ENCODE peak calls at places on chromosomes 3 and 15, in six cellular contexts. One of them, this sample, is unnamed.

GRCh38 chr3:49383387-49383786 is 25.2 kb upstream of the GPX1 start:
- DNase-seq in naive thymus-derived CD8-positive, alpha-beta T cell: no peak
- DNase-seq in activated T-cell treated with anti-CD3 and anti-CD28 coated beads for 24 hours: no peak
- DNase-seq in SJSA1: no peak
- DNase-seq in NCI-H526: no peak
- DNase-seq in retinal pigment epithelial cell: no peak
- DNase-seq in this sample: no peak

GRCh38 chr3:72405943-72406585 is 442.2 kb downstream of the SHQ1 start:
- DNase-seq in activated T-cell treated with anti-CD3 and anti-CD28 coated beads for 24 hours: no peak
- DNase-seq in SJSA1: no peak
- DNase-seq in NCI-H526: no peak
- DNase-seq in naive thymus-derived CD8-positive, alpha-beta T cell: no peak
- DNase-seq in retinal pigment epithelial cell: no peak
- DNase-seq in this sample: no peak

GRCh38 chr15:70281811-70282307 is 184.1 kb upstream of the TLE3 start:
- DNase-seq in activated T-cell treated with anti-CD3 and anti-CD28 coated beads for 24 hours: no peak
- DNase-seq in retinal pigment epithelial cell: no peak
- DNase-seq in SJSA1: peak
- DNase-seq in NCI-H526: no peak
- DNase-seq in naive thymus-derived CD8-positive, alpha-beta T cell: no peak
- DNase-seq in this sample: no peak

GRCh38 chr3:38843898-38844297 is 27.9 kb upstream of the SCN10A start:
- DNase-seq in activated T-cell treated with anti-CD3 and anti-CD28 coated beads for 24 hours: no peak
- DNase-seq in NCI-H526: peak
- DNase-seq in retinal pigment epithelial cell: no peak
- DNase-seq in naive thymus-derived CD8-positive, alpha-beta T cell: no peak
- DNase-seq in SJSA1: peak
- DNase-seq in this sample: no peak

GRCh38 chr3:142735462-142735861 is 11.6 kb downstream of the TRPC1 start:
- DNase-seq in retinal pigment epithelial cell: no peak
- DNase-seq in SJSA1: no peak
- DNase-seq in NCI-H526: no peak
- DNase-seq in naive thymus-derived CD8-positive, alpha-beta T cell: no peak
- DNase-seq in activated T-cell treated with anti-CD3 and anti-CD28 coated beads for 24 hours: no peak
- DNase-seq in this sample: no peak

GRCh38 chr3:183485585-183485984 is 57.2 kb upstream of the MCF2L2 start:
- DNase-seq in retinal pigment epithelial cell: no peak
- DNase-seq in SJSA1: no peak
- DNase-seq in NCI-H526: no peak
- DNase-seq in naive thymus-derived CD8-positive, alpha-beta T cell: no peak
- DNase-seq in activated T-cell treated with anti-CD3 and anti-CD28 coated beads for 24 hours: no peak
- DNase-seq in this sample: no peak

GRCh38 chr15:80367094-80367493 is 37.1 kb upstream of the ARNT2 start:
- DNase-seq in activated T-cell treated with anti-CD3 and anti-CD28 coated beads for 24 hours: no peak
- DNase-seq in naive thymus-derived CD8-positive, alpha-beta T cell: no peak
- DNase-seq in retinal pigment epithelial cell: no peak
- DNase-seq in NCI-H526: peak
- DNase-seq in SJSA1: no peak
- DNase-seq in this sample: no peak

GRCh38 chr15:69910511-69910910 is 187.2 kb downstream of the TLE3 start:
- DNase-seq in NCI-H526: no peak
- DNase-seq in SJSA1: no peak
- DNase-seq in naive thymus-derived CD8-positive, alpha-beta T cell: no peak
- DNase-seq in activated T-cell treated with anti-CD3 and anti-CD28 coated beads for 24 hours: no peak
- DNase-seq in retinal pigment epithelial cell: no peak
- DNase-seq in this sample: no peak

GRCh38 chr3:194272861-194273266 is 78.3 kb downstream of the CPN2 start:
- DNase-seq in retinal pigment epithelial cell: no peak
- DNase-seq in naive thymus-derived CD8-positive, alpha-beta T cell: no peak
- DNase-seq in activated T-cell treated with anti-CD3 and anti-CD28 coated beads for 24 hours: no peak
- DNase-seq in SJSA1: no peak
- DNase-seq in NCI-H526: no peak
- DNase-seq in this sample: no peak

GRCh38 chr3:72265250-72265649 is 480.3 kb upstream of the PROK2 start:
- DNase-seq in SJSA1: no peak
- DNase-seq in activated T-cell treated with anti-CD3 and anti-CD28 coated beads for 24 hours: no peak
- DNase-seq in retinal pigment epithelial cell: no peak
- DNase-seq in naive thymus-derived CD8-positive, alpha-beta T cell: no peak
- DNase-seq in NCI-H526: peak
- DNase-seq in this sample: no peak

GRCh38 chr15:33086500-33087141 is 107.9 kb downstream of the FMN1 start:
- DNase-seq in naive thymus-derived CD8-positive, alpha-beta T cell: peak
- DNase-seq in activated T-cell treated with anti-CD3 and anti-CD28 coated beads for 24 hours: no peak
- DNase-seq in SJSA1: peak
- DNase-seq in retinal pigment epithelial cell: no peak
- DNase-seq in NCI-H526: peak
- DNase-seq in this sample: no peak

GRCh38 chr3:69306239-69307185 is 79.4 kb downstream of the FRMD4B start:
- DNase-seq in SJSA1: peak
- DNase-seq in activated T-cell treated with anti-CD3 and anti-CD28 coated beads for 24 hours: peak
- DNase-seq in retinal pigment epithelial cell: peak
- DNase-seq in NCI-H526: peak
- DNase-seq in naive thymus-derived CD8-positive, alpha-beta T cell: peak
- DNase-seq in this sample: peak

GRCh38 chr3:4476507-4476906 is 9.4 kb upstream of the SUMF1 start:
- DNase-seq in naive thymus-derived CD8-positive, alpha-beta T cell: no peak
- DNase-seq in SJSA1: no peak
- DNase-seq in activated T-cell treated with anti-CD3 and anti-CD28 coated beads for 24 hours: no peak
- DNase-seq in retinal pigment epithelial cell: no peak
- DNase-seq in NCI-H526: no peak
- DNase-seq in this sample: no peak

GRCh38 chr15:68440136-68440535 is 8.2 kb upstream of the ITGA11 start:
- DNase-seq in activated T-cell treated with anti-CD3 and anti-CD28 coated beads for 24 hours: no peak
- DNase-seq in retinal pigment epithelial cell: no peak
- DNase-seq in SJSA1: no peak
- DNase-seq in NCI-H526: no peak
- DNase-seq in naive thymus-derived CD8-positive, alpha-beta T cell: no peak
- DNase-seq in this sample: no peak